ENCODE peak calls at places on chromosomes 5 and 9, in five cellular contexts. U is astrocyte of the spinal cord, N is left lung, P is endothelial cell, Z is OCI-LY7. K is an unnamed sample.

GRCh38 chr5:103407399-103407798 is 148.8 kb downstream of the MACIR start:
- DNase-seq in U (peak; percentile 29), N (no peak), P (no peak), Z (no peak), K (no peak)

GRCh38 chr5:133552925-133553525 is 59.3 kb downstream of the FSTL4 start:
- DNase-seq in U (peak; percentile 36), N (peak; percentile 82), P (peak; percentile 80), Z (peak; percentile 63), K (peak; percentile 57)

GRCh38 chr9:107635137-107635802 is 145.7 kb upstream of the KLF4 start:
- DNase-seq in U (no peak), N (no peak), P (no peak), Z (no peak), K (no peak)

GRCh38 chr5:132056610-132057497 is 3.6 kb upstream of the IL3 start:
- DNase-seq in U (no peak), N (peak; percentile 57), P (peak; percentile 2), Z (no peak), K (no peak)

GRCh38 chr9:128419061-128419925 is 1.4 kb upstream of the CERCAM start:
- DNase-seq in U (no peak), N (no peak), P (no peak), Z (no peak), K (no peak)

GRCh38 chr5:117568622-117569021 is 994.0 kb upstream of the SEMA6A start:
- DNase-seq in U (no peak), N (no peak), P (no peak), Z (no peak), K (no peak)

GRCh38 chr5:54360925-54361662 is 50.7 kb upstream of the ARL15 start:
- DNase-seq in U (no peak), N (no peak), P (no peak), Z (no peak), K (no peak)

GRCh38 chr9:114289106-114289505 is 33.8 kb upstream of the ORM1 start:
- DNase-seq in U (no peak), N (peak; percentile 59), P (no peak), Z (no peak), K (no peak)

GRCh38 chr5:144886668-144887067 is 716.0 kb downstream of the KCTD16 start:
- DNase-seq in U (no peak), N (no peak), P (no peak), Z (no peak), K (no peak)

DNA sequence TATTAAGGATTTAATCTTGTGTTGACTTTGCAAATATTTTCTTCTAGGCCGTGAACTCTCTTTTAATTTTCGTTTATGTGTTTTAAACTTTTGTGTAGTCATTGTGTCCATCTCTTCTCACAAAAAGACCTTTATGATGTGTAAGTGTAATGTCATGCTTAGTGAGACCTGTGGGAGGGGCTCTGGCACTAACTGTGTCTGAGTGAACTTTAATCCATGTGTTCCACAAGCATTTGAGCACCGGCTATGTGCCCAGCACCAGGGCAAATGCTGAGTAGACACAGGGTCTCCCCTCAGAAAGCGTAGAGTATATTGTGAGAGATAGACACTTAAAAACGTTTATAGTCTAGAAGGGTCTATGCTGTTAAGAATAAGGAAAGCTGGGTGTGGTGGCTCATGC is 272.6 kb upstream of the TUT7 start:
- DNase-seq in U (no peak), N (no peak), P (no peak), Z (no peak), K (no peak)
- TF ChIP-seq CTCF in U (no peak), N (no peak), P (no peak), Z (no peak), K (no peak)

GRCh38 chr9:137724114-137724445 is 105.3 kb downstream of the EHMT1 start:
- DNase-seq in U (peak; percentile 35), N (no peak), P (no peak), Z (no peak), K (no peak)
- TF ChIP-seq CTCF in U (no peak), N (no peak), P (no peak), Z (no peak), K (no peak)

GRCh38 chr5:153402550-153402949 is 87.9 kb upstream of the GRIA1 start:
- DNase-seq in U (peak; percentile 43), N (no peak), P (no peak), Z (no peak), K (no peak)
- TF ChIP-seq CTCF in U (no peak), N (no peak), P (no peak), Z (no peak), K (no peak)

DNA sequence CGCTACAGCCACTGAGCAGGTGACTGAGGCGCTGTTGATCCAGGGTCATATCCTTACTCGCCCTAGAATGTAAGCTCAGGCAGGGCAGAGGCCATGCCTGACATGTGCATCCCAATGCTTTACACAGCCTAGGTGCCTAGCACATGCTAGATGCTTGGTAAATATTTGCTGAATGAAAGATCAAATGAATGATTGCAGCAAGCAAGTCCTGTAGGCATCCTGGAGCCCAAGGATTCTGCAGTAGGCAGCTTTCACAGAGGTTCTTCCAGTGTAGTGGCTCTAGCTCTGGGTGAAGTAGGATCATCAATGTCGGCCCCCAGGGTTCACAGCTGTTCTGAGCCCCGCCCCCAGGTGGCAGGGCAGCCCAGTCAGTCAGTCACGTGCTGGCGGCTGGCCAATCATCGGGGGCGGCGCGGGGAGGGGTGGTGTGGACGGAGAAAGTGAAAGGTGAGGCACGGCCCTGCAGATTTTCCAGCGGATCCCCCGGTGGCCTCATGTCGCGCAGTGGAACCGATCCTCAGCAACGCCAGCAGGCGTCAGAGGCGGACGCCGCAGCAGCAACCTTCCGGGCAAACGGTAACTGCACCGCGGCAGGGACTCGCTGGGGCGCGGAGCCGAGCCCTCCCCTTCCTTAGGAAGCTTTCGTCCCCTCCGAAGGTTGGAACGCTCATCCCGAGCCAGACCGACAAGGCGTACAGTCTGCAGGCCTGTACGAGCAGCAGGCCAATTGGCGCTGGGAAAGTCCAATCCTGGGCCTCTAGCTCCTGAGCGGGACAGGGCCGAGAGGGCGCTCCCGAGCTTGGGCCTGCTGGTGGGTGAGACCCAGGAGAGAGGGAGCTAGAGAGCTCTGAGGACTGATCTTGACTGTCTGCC is at the start of gene GALT:
- DNase-seq in U (peak; percentile 84), N (peak; percentile 99), P (peak; percentile 95), Z (peak; percentile 93), K (peak; percentile 97)
- TF ChIP-seq CTCF in U (peak; percentile 64), N (peak; percentile 27), P (peak; percentile 26), Z (peak; percentile 80), K (peak; percentile 55)

GRCh38 chr9:71901695-71902094 is 9.3 kb downstream of the ABHD17B start:
- DNase-seq in U (no peak), N (no peak), P (no peak), Z (peak; percentile 39), K (no peak)
- TF ChIP-seq CTCF in U (peak; percentile 5), N (no peak), P (no peak), Z (peak; percentile 74), K (peak; percentile 26)

GRCh38 chr9:5326893-5327548 is 12.7 kb downstream of the RLN1 start:
- DNase-seq in U (no peak), N (peak; percentile 78), P (peak; percentile 8), Z (no peak), K (no peak)

GRCh38 chr9:5321058-5321457 is 16.5 kb upstream of the RLN2 start:
- DNase-seq in U (no peak), N (no peak), P (no peak), Z (peak; percentile 10), K (peak; percentile 14)

DNA sequence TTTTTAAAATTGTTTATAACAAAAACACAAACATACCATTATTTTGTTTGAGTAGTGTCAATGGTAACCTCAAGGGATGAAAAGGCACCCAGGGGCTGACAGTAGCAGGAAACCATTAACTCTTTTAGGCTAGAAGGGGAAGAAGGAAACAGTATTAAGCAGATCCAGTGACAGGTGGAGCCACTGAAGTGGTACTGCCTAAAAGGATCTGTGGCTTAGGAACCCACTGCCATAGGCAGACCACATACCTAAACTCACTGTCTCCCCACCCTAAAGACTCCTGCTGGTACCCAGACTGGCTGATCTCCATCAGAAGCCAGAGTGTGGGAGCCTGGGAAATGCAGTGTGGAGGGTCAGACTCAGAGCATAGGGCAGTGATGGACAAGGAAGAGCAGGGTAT is 13.5 kb downstream of the RLN1 start:
- DNase-seq in U (no peak), N (no peak), P (no peak), Z (no peak), K (no peak)
- TF ChIP-seq CTCF in U (no peak), N (no peak), P (no peak), Z (no peak), K (no peak)

GRCh38 chr5:56111404-56111781 is 116.6 kb upstream of the IL6ST start:
- DNase-seq in U (no peak), N (no peak), P (no peak), Z (no peak), K (no peak)

GRCh38 chr5:56112526-56113121 is 117.9 kb upstream of the IL6ST start:
- DNase-seq in U (no peak), N (no peak), P (no peak), Z (no peak), K (no peak)

GRCh38 chr5:56108212-56108611 is 113.4 kb upstream of the IL6ST start:
- DNase-seq in U (no peak), N (no peak), P (no peak), Z (no peak), K (no peak)

GRCh38 chr5:56106837-56107236 is 112.1 kb upstream of the IL6ST start:
- DNase-seq in U (no peak), N (no peak), P (no peak), Z (no peak), K (no peak)

GRCh38 chr5:56110646-56111403 is 116.1 kb upstream of the IL6ST start:
- DNase-seq in U (peak; percentile 35), N (no peak), P (no peak), Z (no peak), K (no peak)
- TF ChIP-seq CTCF in U (no peak), N (no peak), P (no peak), Z (no peak), K (no peak)

DNA sequence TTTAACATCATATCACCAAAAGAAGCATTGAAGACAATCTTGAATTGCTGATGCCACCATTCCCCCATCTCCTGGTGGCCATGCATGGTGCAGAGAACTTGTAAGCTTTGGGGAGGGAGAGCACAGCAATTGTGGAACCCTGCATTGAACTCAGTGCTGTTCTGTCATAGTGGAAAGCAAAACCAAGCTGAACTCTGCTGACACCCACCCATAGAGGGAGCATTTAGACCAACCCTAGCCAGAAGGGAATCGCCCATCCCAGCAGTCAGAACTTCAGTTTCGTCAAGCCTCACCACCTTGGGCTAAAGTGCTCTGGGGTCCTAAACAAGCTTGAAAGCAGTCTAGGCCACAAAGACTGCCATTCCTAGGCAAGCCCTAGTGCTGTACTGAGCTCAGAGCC is 37.4 kb upstream of the RUSC2 start:
- DNase-seq in U (no peak), N (no peak), P (no peak), Z (peak; percentile 4), K (no peak)
- TF ChIP-seq CTCF in U (peak; percentile 23), N (no peak), P (no peak), Z (peak; percentile 23), K (no peak)

DNA sequence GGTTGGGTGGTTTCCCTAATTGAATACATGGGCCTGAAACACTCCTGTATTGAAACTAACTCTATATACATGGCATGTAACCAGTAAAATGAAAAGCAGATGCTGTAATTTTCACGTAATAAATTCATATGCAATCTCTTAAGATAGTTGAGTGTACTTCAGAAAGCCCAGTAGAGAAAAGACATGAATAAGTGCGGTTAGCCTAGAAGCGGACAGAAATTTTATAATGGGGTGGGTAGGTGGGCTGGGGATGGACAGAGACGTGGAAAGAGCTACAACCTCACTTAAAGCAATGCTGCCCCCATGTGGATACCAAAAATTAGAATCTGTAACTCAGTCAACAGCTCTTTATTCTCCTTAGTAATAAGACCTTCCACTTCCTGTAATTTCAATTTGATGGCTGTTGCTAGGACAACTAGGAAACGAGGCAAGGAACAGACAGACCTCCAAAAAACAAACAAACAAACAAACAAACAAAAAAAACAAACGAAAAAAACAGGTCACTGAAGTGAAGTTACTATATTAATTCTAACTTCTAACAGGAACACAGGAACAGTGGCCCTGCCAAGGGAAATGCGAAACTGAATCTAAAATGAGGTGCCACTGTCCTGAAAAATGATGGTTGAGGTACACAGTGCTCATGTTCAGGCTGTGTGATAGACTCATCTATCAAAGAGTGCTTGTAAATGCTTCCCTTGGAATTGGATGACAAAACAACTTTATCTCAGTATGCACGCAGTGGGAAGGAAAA is 103.4 kb upstream of the GNA14 start:
- DNase-seq in U (peak; percentile 87), N (no peak), P (peak; percentile 63), Z (peak; percentile 33), K (peak; percentile 17)
- TF ChIP-seq CTCF in U (peak; percentile 55), N (peak; percentile 30), P (peak; percentile 54), Z (peak; percentile 75), K (peak; percentile 53)

K was measured in GM13977.